ENCODE peak calls at places on chromosomes 6 and 20, in nine cellular contexts. Q, W, V, U, X, P, Y, S and A are unnamed samples.

GRCh38 chr20:61520761-61521460 is 268.9 kb downstream of the CDH4 start:
- DNase-seq in Y (no peak), S (no peak), Q (no peak), X (no peak), W (no peak), P (peak; percentile 89), U (peak; percentile 54), V (no peak), A (no peak)

GRCh38 chr6:130043344-130043743 is 25.0 kb downstream of the L3MBTL3 start:
- DNase-seq in Y (no peak), U (no peak), V (no peak), Q (no peak), P (no peak), S (no peak), W (no peak), X (no peak), A (no peak)

GRCh38 chr6:28980797-28981390 is 24.2 kb downstream of the ZNF311 start:
- DNase-seq in U (peak; percentile 94), X (peak; percentile 44), W (no peak), P (peak; percentile 77), Y (peak; percentile 58), Q (peak; percentile 59), S (peak; percentile 62), V (no peak), A (no peak)

GRCh38 chr6:12749531-12750379 is 33.2 kb downstream of the PHACTR1 start:
- DNase-seq in V (no peak), U (no peak), Y (peak; percentile 15), Q (no peak), W (no peak), P (no peak), X (no peak), S (no peak), A (no peak)

GRCh38 chr6:138545621-138545980 is 46.3 kb upstream of the NHSL1 start:
- DNase-seq in W (peak; percentile 83), P (peak; percentile 31), S (peak; percentile 12), U (no peak), Q (peak; percentile 92), Y (peak; percentile 51), X (no peak), V (peak; percentile 91), A (peak; percentile 79)

GRCh38 chr20:58593880-58594473 is 57.1 kb upstream of the STX16 start:
- DNase-seq in Q (no peak), S (no peak), X (no peak), W (no peak), P (no peak), U (no peak), V (no peak), Y (no peak), A (no peak)

GRCh38 chr6:36610576-36611336 is 16.6 kb downstream of the SRSF3 start:
- DNase-seq in W (peak; percentile 48), U (no peak), X (no peak), V (peak; percentile 63), S (no peak), Q (no peak), Y (no peak), P (no peak), A (peak; percentile 26)

GRCh38 chr6:133532908-133533307 is 291.8 kb downstream of the EYA4 start:
- DNase-seq in S (no peak), W (no peak), U (no peak), Y (no peak), X (no peak), Q (peak; percentile 32), P (no peak), V (no peak), A (no peak)

GRCh38 chr6:148446681-148447080 is 104.0 kb downstream of the SASH1 start:
- DNase-seq in U (no peak), Q (no peak), X (no peak), W (no peak), V (no peak), S (no peak), P (no peak), Y (no peak), A (no peak)

GRCh38 chr6:141264101-141264500 is 868.6 kb upstream of the GJE1 start:
- DNase-seq in Y (no peak), X (no peak), S (no peak), U (no peak), W (no peak), Q (no peak), V (no peak), P (peak; percentile 46), A (no peak)

GRCh38 chr6:128963561-128963960 is 80.6 kb downstream of the LAMA2 start:
- DNase-seq in Y (no peak), X (no peak), P (peak; percentile 27), Q (no peak), W (no peak), U (no peak), S (no peak), V (no peak), A (no peak)

GRCh38 chr20:42914302-42914701 is 275.4 kb downstream of the PTPRT start:
- DNase-seq in U (no peak), Y (no peak), X (no peak), V (no peak), Q (no peak), W (no peak), S (no peak), P (no peak), A (no peak)

GRCh38 chr20:44111712-44112335 is 75.2 kb downstream of the JPH2 start:
- DNase-seq in Y (no peak), U (no peak), Q (no peak), P (peak; percentile 7), S (no peak), X (no peak), W (no peak), V (peak; percentile 84), A (peak; percentile 84)

GRCh38 chr20:17569616-17570346 is at the start of gene DSTN:
- DNase-seq in V (peak; percentile 98), U (peak; percentile 92), W (peak; percentile 98), X (peak; percentile 79), S (peak; percentile 95), P (peak; percentile 95), Q (peak; percentile 96), Y (peak; percentile 95), A (peak; percentile 98)

GRCh38 chr20:17568045-17568788 is 1.7 kb upstream of the DSTN start:
- DNase-seq in U (no peak), W (no peak), V (no peak), S (no peak), X (no peak), Y (no peak), P (no peak), Q (no peak), A (no peak)

GRCh38 chr20:17570347-17571152 is 675 bp downstream of the DSTN start:
- DNase-seq in W (peak; percentile 84), X (peak; percentile 34), Y (peak; percentile 71), U (peak; percentile 66), S (peak; percentile 66), V (peak; percentile 92), Q (peak; percentile 64), P (peak; percentile 33), A (peak; percentile 80)

GRCh38 chr20:17571153-17571527 is 1.3 kb downstream of the DSTN start:
- DNase-seq in W (no peak), V (no peak), P (no peak), S (no peak), Y (no peak), U (no peak), Q (no peak), X (no peak), A (no peak)

GRCh38 chr20:17568972-17569471 is 853 bp upstream of the DSTN start:
- DNase-seq in P (peak; percentile 99), U (no peak), Q (peak; percentile 93), X (peak; percentile 31), S (peak; percentile 87), V (peak; percentile 96), W (peak; percentile 95), Y (peak; percentile 85), A (peak; percentile 98)
- TF ChIP-seq POLR2A in P (peak; percentile 67), U (no peak), Q (peak; percentile 91), X (no peak), S (peak; percentile 67), V (no peak), W (peak; percentile 51), Y (peak; percentile 77), A (peak; percentile 85)

DNA sequence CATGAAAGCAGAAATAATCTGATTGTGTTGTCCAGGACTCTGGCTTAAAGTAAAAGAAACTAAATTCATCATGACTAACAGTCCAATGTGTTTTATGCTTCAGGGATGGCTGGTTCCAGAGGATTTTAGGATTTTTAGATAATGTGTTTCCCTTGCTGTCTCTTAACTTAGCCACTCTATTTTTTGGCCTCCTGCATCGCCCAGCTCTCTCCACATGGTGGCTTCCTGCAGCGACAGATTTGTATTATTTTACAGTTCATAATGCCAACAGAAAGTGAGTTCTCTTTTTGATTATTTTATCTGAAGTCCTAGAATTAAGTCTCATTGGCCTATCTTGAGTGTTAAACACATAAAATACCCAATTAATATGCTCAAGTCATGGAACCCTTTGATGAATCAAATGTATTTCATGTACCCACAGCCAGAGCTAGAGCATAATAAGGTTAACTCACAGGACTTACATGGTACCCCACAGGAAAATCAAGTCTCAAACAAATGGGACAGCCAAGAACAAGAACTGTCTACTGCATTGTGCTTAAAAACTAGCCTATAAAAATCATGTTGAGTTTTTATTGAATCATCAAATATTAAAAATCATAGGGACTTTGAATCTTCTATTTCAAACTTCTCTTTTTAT is 582.5 kb downstream of the DOK5 start:
- DNase-seq in X (no peak), S (no peak), Y (no peak), Q (no peak), W (no peak), U (no peak), V (no peak), P (no peak), A (no peak)
- TF ChIP-seq CTCF in X (peak; percentile 59), S (no peak), Y (peak; percentile 11), Q (peak; percentile 21), W (no peak), U (peak; percentile 36), V (no peak), P (no peak), A (no peak)

DNA sequence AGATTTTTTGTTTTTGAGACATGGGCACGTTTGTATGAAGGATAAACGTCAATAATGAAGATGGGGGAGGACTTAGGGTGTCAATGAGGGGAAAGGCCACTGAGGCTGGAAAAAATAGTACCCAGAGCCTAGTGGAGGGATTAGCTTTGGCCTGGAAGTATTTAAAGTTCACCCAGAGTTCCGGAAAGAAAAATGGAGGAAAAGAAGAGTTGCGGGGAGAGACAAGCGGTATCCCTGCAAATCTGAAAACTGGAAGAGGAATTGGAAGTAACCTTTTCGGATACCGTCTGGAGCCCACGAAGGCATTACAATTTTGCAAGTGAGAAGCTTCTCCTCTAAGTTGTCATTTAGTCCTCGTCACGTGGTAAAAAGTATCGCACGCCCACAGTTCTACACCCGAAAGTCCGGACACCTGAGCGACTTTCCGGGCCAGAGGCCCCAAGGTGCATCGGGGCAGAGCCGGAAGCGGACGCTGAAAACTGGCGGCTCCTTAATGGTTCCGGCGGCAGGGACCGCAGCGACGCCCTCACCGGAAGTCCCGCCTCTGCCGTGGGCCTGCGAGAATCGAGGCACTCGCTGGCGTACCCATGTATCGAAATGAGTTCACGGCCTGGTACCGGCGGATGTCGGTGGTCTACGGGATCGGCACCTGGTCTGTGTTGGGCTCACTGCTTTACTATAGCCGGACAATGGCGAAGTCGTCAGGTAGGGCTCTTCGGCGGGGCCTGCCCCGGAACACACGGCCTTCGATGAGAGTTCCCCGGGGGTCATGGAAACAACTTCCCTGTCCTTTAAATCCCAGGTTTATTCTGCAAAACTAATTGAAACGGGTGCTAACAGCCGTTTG is at the start of gene SMIM26:
- DNase-seq in U (peak; percentile 94), V (peak; percentile 98), X (peak; percentile 89), Q (peak; percentile 96), P (peak; percentile 82), S (peak; percentile 93), Y (peak; percentile 94), W (peak; percentile 96), A (peak; percentile 97)
- TF ChIP-seq POLR2A in U (peak; percentile 74), V (no peak), X (peak; percentile 49), Q (peak; percentile 60), P (peak; percentile 61), S (peak; percentile 46), Y (no peak), W (peak; percentile 63), A (peak; percentile 40)

GRCh38 chr20:48544402-48545333 is 283.1 kb downstream of the PREX1 start:
- DNase-seq in P (no peak), X (no peak), W (no peak), Q (no peak), S (no peak), Y (no peak), V (no peak), U (no peak), A (no peak)
- TF ChIP-seq CTCF in P (no peak), X (no peak), W (no peak), Q (no peak), S (no peak), Y (no peak), V (no peak), U (no peak), A (no peak)